ENCODE peak calls at places on chromosomes 3 and 15, in eight cellular contexts. E, G, N, D, Z, X, W and T are unnamed samples.

GRCh38 chr3:31890007-31890406 is 91.1 kb downstream of the OSBPL10 start:
- DNase-seq in E (no peak), G (no peak), N (no peak), D (no peak), Z (no peak), X (no peak), W (no peak), T (no peak)

GRCh38 chr3:132486086-132486485 is 68.8 kb downstream of the DNAJC13 start:
- DNase-seq in E (no peak), G (no peak), N (peak; percentile 64), D (no peak), Z (peak; percentile 84), X (no peak), W (peak; percentile 46), T (peak; percentile 58)

GRCh38 chr15:66611257-66612053 is 45.7 kb upstream of the LCTL start:
- DNase-seq in E (no peak), G (peak; percentile 90), N (no peak), D (peak; percentile 92), Z (no peak), X (no peak), W (no peak), T (no peak)

GRCh38 chr3:129601713-129602112 is 4.8 kb downstream of the PLXND1 start:
- DNase-seq in E (no peak), G (no peak), N (no peak), D (no peak), Z (no peak), X (no peak), W (no peak), T (no peak)

GRCh38 chr3:190697901-190698300 is 164.6 kb downstream of the GMNC start:
- DNase-seq in E (no peak), G (no peak), N (peak; percentile 80), D (peak; percentile 43), Z (peak; percentile 82), X (no peak), W (peak; percentile 65), T (peak; percentile 78)

GRCh38 chr3:27166888-27167287 is 202.3 kb downstream of the NEK10 start:
- DNase-seq in E (peak; percentile 13), G (no peak), N (peak; percentile 100), D (no peak), Z (peak; percentile 97), X (no peak), W (peak; percentile 87), T (peak; percentile 96)

GRCh38 chr15:51738553-51738952 is 1.1 kb upstream of the LYSMD2 start:
- DNase-seq in E (no peak), G (no peak), N (no peak), D (no peak), Z (no peak), X (no peak), W (no peak), T (no peak)

GRCh38 chr3:174035317-174035886 is 637.9 kb downstream of the NLGN1 start:
- DNase-seq in E (no peak), G (peak; percentile 12), N (peak; percentile 36), D (no peak), Z (no peak), X (no peak), W (peak; percentile 5), T (peak; percentile 34)

GRCh38 chr3:155766206-155766605 is 21.3 kb upstream of the PLCH1 start:
- DNase-seq in E (no peak), G (no peak), N (no peak), D (no peak), Z (no peak), X (no peak), W (peak; percentile 30), T (peak; percentile 49)

GRCh38 chr3:28240440-28240839 is 979 bp upstream of the CMC1 start:
- DNase-seq in E (no peak), G (no peak), N (no peak), D (peak; percentile 4), Z (no peak), X (no peak), W (no peak), T (no peak)

GRCh38 chr3:148262980-148263379 is 434.7 kb upstream of the AGTR1 start:
- DNase-seq in E (no peak), G (no peak), N (no peak), D (no peak), Z (no peak), X (no peak), W (no peak), T (no peak)

GRCh38 chr3:31391150-31391549 is 141.6 kb upstream of the STT3B start:
- DNase-seq in E (no peak), G (no peak), N (no peak), D (no peak), Z (no peak), X (no peak), W (no peak), T (no peak)

GRCh38 chr15:78767331-78767951 is 43.8 kb downstream of the ADAMTS7 start:
- DNase-seq in E (no peak), G (no peak), N (no peak), D (no peak), Z (no peak), X (no peak), W (no peak), T (no peak)

GRCh38 chr3:128946411-128946810 is 47.5 kb downstream of the CFAP92 start:
- DNase-seq in E (no peak), G (no peak), N (peak; percentile 63), D (no peak), Z (peak; percentile 62), X (no peak), W (peak; percentile 19), T (peak; percentile 9)

GRCh38 chr3:35523838-35524237 is 115.5 kb upstream of the ARPP21 start:
- DNase-seq in E (no peak), G (no peak), N (no peak), D (no peak), Z (peak; percentile 1), X (no peak), W (peak; percentile 67), T (peak; percentile 64)

GRCh38 chr3:24690777-24691176 is 196.1 kb upstream of the THRB start:
- DNase-seq in E (no peak), G (no peak), N (no peak), D (no peak), Z (no peak), X (no peak), W (no peak), T (no peak)

GRCh38 chr3:46913644-46914043 is 36.1 kb downstream of the PTH1R start:
- DNase-seq in E (no peak), G (peak; percentile 61), N (no peak), D (peak; percentile 86), Z (peak; percentile 37), X (no peak), W (peak; percentile 89), T (peak; percentile 88)

GRCh38 chr3:3110299-3110630 is at the start of gene IL5RA:
- DNase-seq in E (no peak), G (no peak), N (no peak), D (no peak), Z (no peak), X (no peak), W (peak; percentile 48), T (peak; percentile 9)

GRCh38 chr3:109188726-109189125 is 52.2 kb downstream of the C3orf85 start:
- DNase-seq in E (no peak), G (no peak), N (no peak), D (no peak), Z (no peak), X (no peak), W (no peak), T (no peak)

GRCh38 chr3:101936419-101937331 is 87.4 kb downstream of the NFKBIZ start:
- DNase-seq in E (no peak), G (no peak), N (peak; percentile 87), D (no peak), Z (peak; percentile 92), X (no peak), W (peak; percentile 89), T (peak; percentile 93)

GRCh38 chr3:131361464-131362421 is 19.8 kb upstream of the NUDT16 start:
- DNase-seq in E (peak; percentile 67), G (peak; percentile 99), N (peak; percentile 42), D (peak; percentile 99), Z (peak; percentile 32), X (peak; percentile 67), W (peak; percentile 45), T (peak; percentile 69)

GRCh38 chr15:80105193-80105984 is 45.9 kb downstream of the ZFAND6 start:
- DNase-seq in E (no peak), G (no peak), N (peak; percentile 36), D (no peak), Z (peak; percentile 65), X (no peak), W (peak; percentile 53), T (peak; percentile 57)

GRCh38 chr15:63391669-63392354 is 10.2 kb upstream of the CA12 start:
- DNase-seq in E (no peak), G (no peak), N (no peak), D (no peak), Z (no peak), X (no peak), W (no peak), T (no peak)

GRCh38 chr15:70035051-70035718 is 62.5 kb downstream of the TLE3 start:
- DNase-seq in E (no peak), G (no peak), N (no peak), D (no peak), Z (no peak), X (no peak), W (no peak), T (no peak)

GRCh38 chr3:188389711-188390346 is 235.9 kb downstream of the LPP start:
- DNase-seq in E (peak; percentile 43), G (peak; percentile 17), N (no peak), D (no peak), Z (no peak), X (no peak), W (no peak), T (no peak)

GRCh38 chr3:41836360-41837134 is 125.4 kb downstream of the ULK4 start:
- DNase-seq in E (no peak), G (no peak), N (no peak), D (no peak), Z (no peak), X (no peak), W (no peak), T (no peak)
- H3K4me3 ChIP-seq in E (no peak overlapping the region), G (no peak overlapping the region), N (no peak overlapping the region), D (no peak overlapping the region), Z (no peak overlapping the region), X (no peak overlapping the region), W (no peak overlapping the region), T (no peak overlapping the region)

GRCh38 chr3:58495101-58495500 is 3.2 kb downstream of the KCTD6 start:
- DNase-seq in E (no peak), G (no peak), N (peak; percentile 12), D (no peak), Z (no peak), X (no peak), W (no peak), T (no peak)
- H3K4me3 ChIP-seq in E (no peak overlapping the region), G (no peak overlapping the region), N (no peak overlapping the region), D (no peak overlapping the region), Z (no peak overlapping the region), X (no peak overlapping the region), W (peak overlapping the region; percentile 2), T (no peak overlapping the region)

DNA sequence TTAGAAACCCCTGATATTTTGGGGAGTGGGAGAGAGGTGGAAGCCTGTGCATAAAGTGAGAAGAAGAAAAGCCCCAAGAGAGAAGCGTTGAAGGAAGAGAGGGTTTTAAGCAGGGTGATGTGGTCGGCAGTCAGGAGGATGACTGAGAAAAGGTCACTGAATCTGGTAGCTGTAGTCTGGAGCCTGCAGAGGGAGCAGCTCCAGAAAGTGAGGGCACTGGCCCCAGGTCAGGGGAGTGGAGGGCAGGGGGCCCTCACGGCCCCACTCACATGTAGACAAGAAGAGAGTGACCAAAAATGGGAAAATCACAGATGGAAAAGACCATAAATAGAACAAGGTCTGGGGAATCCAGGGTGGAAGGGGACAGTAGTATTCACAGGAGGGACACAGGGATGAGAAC is 105.5 kb downstream of the RYK start:
- DNase-seq in E (no peak), G (no peak), N (no peak), D (no peak), Z (no peak), X (no peak), W (no peak), T (no peak)
- H3K4me3 ChIP-seq in E (no peak overlapping the region), G (no peak overlapping the region), N (no peak overlapping the region), D (no peak overlapping the region), Z (no peak overlapping the region), X (no peak overlapping the region), W (no peak overlapping the region), T (no peak overlapping the region)

GRCh38 chr15:75705854-75706681 is 6.6 kb downstream of the CSPG4 start:
- DNase-seq in E (no peak), G (no peak), N (no peak), D (no peak), Z (no peak), X (no peak), W (no peak), T (no peak)
- H3K4me3 ChIP-seq in E (no peak overlapping the region), G (no peak overlapping the region), N (no peak overlapping the region), D (no peak overlapping the region), Z (no peak overlapping the region), X (no peak overlapping the region), W (no peak overlapping the region), T (no peak overlapping the region)